ENCODE peak calls at places on chromosomes 5 and 9, in seven cellular contexts. One of them, this sample, is unnamed.

GRCh38 chr9:82170079-82170662 is 181.6 kb downstream of the SPATA31D1 start:
- DNase-seq in WERI-Rb-1: no peak
- DNase-seq in colonic mucosa: no peak
- DNase-seq in suprapubic skin: no peak
- DNase-seq in upper lobe of left lung: no peak
- DNase-seq in cardiac muscle cell: no peak
- DNase-seq in IMR-90: no peak
- DNase-seq in this sample: no peak

GRCh38 chr5:135714126-135714894 is 120.2 kb upstream of the SLC25A48 start:
- DNase-seq in WERI-Rb-1: no peak
- DNase-seq in colonic mucosa: no peak
- DNase-seq in suprapubic skin: peak; percentile 59
- DNase-seq in upper lobe of left lung: no peak
- DNase-seq in cardiac muscle cell: peak; percentile 61
- DNase-seq in IMR-90: no peak
- DNase-seq in this sample: peak; percentile 32

GRCh38 chr9:114954986-114955623 is 24.7 kb upstream of the TNFSF8 start:
- DNase-seq in WERI-Rb-1: no peak
- DNase-seq in colonic mucosa: no peak
- DNase-seq in suprapubic skin: no peak
- DNase-seq in upper lobe of left lung: no peak
- DNase-seq in cardiac muscle cell: no peak
- DNase-seq in IMR-90: no peak
- DNase-seq in this sample: no peak

GRCh38 chr5:5014836-5015235 is 125.3 kb upstream of the ADAMTS16 start:
- DNase-seq in WERI-Rb-1: no peak
- DNase-seq in colonic mucosa: no peak
- DNase-seq in suprapubic skin: no peak
- DNase-seq in upper lobe of left lung: no peak
- DNase-seq in cardiac muscle cell: no peak
- DNase-seq in IMR-90: no peak
- DNase-seq in this sample: peak; percentile 95

GRCh38 chr9:1604942-1605560 is 410.1 kb upstream of the SMARCA2 start:
- DNase-seq in WERI-Rb-1: peak; percentile 8
- DNase-seq in colonic mucosa: no peak
- DNase-seq in suprapubic skin: no peak
- DNase-seq in upper lobe of left lung: no peak
- DNase-seq in cardiac muscle cell: peak; percentile 62
- DNase-seq in IMR-90: no peak
- DNase-seq in this sample: peak; percentile 32

GRCh38 chr9:32705059-32705458 is 69.6 kb upstream of the TAF1L start:
- DNase-seq in WERI-Rb-1: no peak
- DNase-seq in colonic mucosa: no peak
- DNase-seq in suprapubic skin: no peak
- DNase-seq in upper lobe of left lung: no peak
- DNase-seq in cardiac muscle cell: no peak
- DNase-seq in IMR-90: peak; percentile 38
- DNase-seq in this sample: peak; percentile 87

GRCh38 chr5:169071-169727 is 22.1 kb upstream of the LRRC14B start:
- DNase-seq in WERI-Rb-1: peak; percentile 6
- DNase-seq in colonic mucosa: no peak
- DNase-seq in suprapubic skin: peak; percentile 78
- DNase-seq in upper lobe of left lung: peak; percentile 91
- DNase-seq in cardiac muscle cell: peak; percentile 94
- DNase-seq in IMR-90: peak; percentile 83
- DNase-seq in this sample: peak; percentile 84

GRCh38 chr9:65409471-65409980 is 124.5 kb upstream of the FOXD4L5 start:
- DNase-seq in WERI-Rb-1: no peak
- DNase-seq in colonic mucosa: no peak
- DNase-seq in suprapubic skin: no peak
- DNase-seq in upper lobe of left lung: no peak
- DNase-seq in cardiac muscle cell: no peak
- DNase-seq in IMR-90: no peak
- DNase-seq in this sample: no peak

GRCh38 chr5:122896598-122897282 is 51.3 kb downstream of the SNX24 start:
- DNase-seq in WERI-Rb-1: no peak
- DNase-seq in colonic mucosa: no peak
- DNase-seq in suprapubic skin: no peak
- DNase-seq in upper lobe of left lung: no peak
- DNase-seq in cardiac muscle cell: peak; percentile 60
- DNase-seq in IMR-90: peak; percentile 85
- DNase-seq in this sample: peak; percentile 87

GRCh38 chr5:181173420-181174342 is 26.3 kb downstream of the OR2V2 start:
- DNase-seq in WERI-Rb-1: no peak
- DNase-seq in colonic mucosa: peak; percentile 60
- DNase-seq in suprapubic skin: no peak
- DNase-seq in upper lobe of left lung: no peak
- DNase-seq in cardiac muscle cell: peak; percentile 35
- DNase-seq in IMR-90: peak; percentile 79
- DNase-seq in this sample: peak; percentile 80

GRCh38 chr5:1445895-1446601 is 808 bp upstream of the SLC6A3 start:
- DNase-seq in WERI-Rb-1: no peak
- DNase-seq in colonic mucosa: no peak
- DNase-seq in suprapubic skin: no peak
- DNase-seq in upper lobe of left lung: peak; percentile 69
- DNase-seq in cardiac muscle cell: no peak
- DNase-seq in IMR-90: no peak
- DNase-seq in this sample: no peak

GRCh38 chr9:91711755-91712591 is 238.1 kb downstream of the ROR2 start:
- DNase-seq in WERI-Rb-1: no peak
- DNase-seq in colonic mucosa: no peak
- DNase-seq in suprapubic skin: peak; percentile 35
- DNase-seq in upper lobe of left lung: no peak
- DNase-seq in cardiac muscle cell: peak; percentile 43
- DNase-seq in IMR-90: peak; percentile 37
- DNase-seq in this sample: no peak

GRCh38 chr5:173477320-173478055 is 139.0 kb downstream of the BOD1 start:
- DNase-seq in WERI-Rb-1: no peak
- DNase-seq in colonic mucosa: no peak
- DNase-seq in suprapubic skin: no peak
- DNase-seq in upper lobe of left lung: peak; percentile 46
- DNase-seq in cardiac muscle cell: peak; percentile 52
- DNase-seq in IMR-90: peak; percentile 93
- DNase-seq in this sample: peak; percentile 74

GRCh38 chr5:83418659-83419321 is 52.8 kb upstream of the VCAN start:
- DNase-seq in WERI-Rb-1: no peak
- DNase-seq in colonic mucosa: no peak
- DNase-seq in suprapubic skin: no peak
- DNase-seq in upper lobe of left lung: no peak
- DNase-seq in cardiac muscle cell: no peak
- DNase-seq in IMR-90: no peak
- DNase-seq in this sample: no peak

GRCh38 chr9:79395691-79396558 is 175.8 kb upstream of the TLE4 start:
- DNase-seq in WERI-Rb-1: no peak
- DNase-seq in colonic mucosa: no peak
- DNase-seq in suprapubic skin: no peak
- DNase-seq in upper lobe of left lung: no peak
- DNase-seq in cardiac muscle cell: no peak
- DNase-seq in IMR-90: no peak
- DNase-seq in this sample: peak; percentile 11

GRCh38 chr5:73928486-73928885 is 302.5 kb downstream of the ARHGEF28 start:
- DNase-seq in WERI-Rb-1: no peak
- DNase-seq in colonic mucosa: no peak
- DNase-seq in suprapubic skin: no peak
- DNase-seq in upper lobe of left lung: no peak
- DNase-seq in cardiac muscle cell: no peak
- DNase-seq in IMR-90: no peak
- DNase-seq in this sample: peak; percentile 28

DNA sequence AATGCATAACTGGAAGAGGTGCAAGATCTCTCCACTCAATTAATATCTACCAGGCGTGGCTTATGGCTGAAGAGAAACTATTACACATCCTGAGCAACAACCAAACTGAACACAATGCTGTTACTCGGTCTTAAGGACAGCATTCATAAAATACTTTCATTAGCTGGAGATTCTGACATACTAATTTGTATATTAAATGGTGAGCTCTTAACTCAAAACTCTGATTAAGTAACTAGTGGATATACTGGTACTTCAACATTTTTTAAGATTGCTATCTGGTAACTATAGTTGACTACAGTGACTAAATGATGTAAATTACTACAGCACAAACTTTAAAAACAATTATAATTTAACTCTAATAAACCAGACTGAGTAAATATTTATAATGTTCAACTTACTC is 15.8 kb downstream of the ZDHHC21 start:
- DNase-seq in WERI-Rb-1: no peak
- DNase-seq in colonic mucosa: no peak
- DNase-seq in suprapubic skin: no peak
- DNase-seq in upper lobe of left lung: no peak
- DNase-seq in cardiac muscle cell: no peak
- DNase-seq in IMR-90: no peak
- DNase-seq in this sample: no peak
- TF ChIP-seq CTCF in WERI-Rb-1: no peak
- TF ChIP-seq CTCF in colonic mucosa: no peak
- TF ChIP-seq CTCF in suprapubic skin: no peak
- TF ChIP-seq CTCF in upper lobe of left lung: no peak
- TF ChIP-seq CTCF in cardiac muscle cell: no peak
- TF ChIP-seq CTCF in IMR-90: no peak
- TF ChIP-seq CTCF in this sample: no peak

GRCh38 chr5:10315181-10315580 is 7.5 kb upstream of the CMBL start:
- DNase-seq in WERI-Rb-1: no peak
- DNase-seq in colonic mucosa: no peak
- DNase-seq in suprapubic skin: no peak
- DNase-seq in upper lobe of left lung: no peak
- DNase-seq in cardiac muscle cell: no peak
- DNase-seq in IMR-90: no peak
- DNase-seq in this sample: no peak
- TF ChIP-seq CTCF in WERI-Rb-1: no peak
- TF ChIP-seq CTCF in colonic mucosa: no peak
- TF ChIP-seq CTCF in suprapubic skin: no peak
- TF ChIP-seq CTCF in upper lobe of left lung: no peak
- TF ChIP-seq CTCF in cardiac muscle cell: no peak
- TF ChIP-seq CTCF in IMR-90: no peak
- TF ChIP-seq CTCF in this sample: no peak

GRCh38 chr9:89430995-89431394 is 66.9 kb downstream of the SEMA4D start:
- DNase-seq in WERI-Rb-1: no peak
- DNase-seq in colonic mucosa: peak; percentile 81
- DNase-seq in suprapubic skin: no peak
- DNase-seq in upper lobe of left lung: no peak
- DNase-seq in cardiac muscle cell: no peak
- DNase-seq in IMR-90: no peak
- DNase-seq in this sample: no peak

GRCh38 chr9:89427621-89428221 is 70.2 kb downstream of the SEMA4D start:
- DNase-seq in WERI-Rb-1: no peak
- DNase-seq in colonic mucosa: no peak
- DNase-seq in suprapubic skin: no peak
- DNase-seq in upper lobe of left lung: no peak
- DNase-seq in cardiac muscle cell: no peak
- DNase-seq in IMR-90: peak; percentile 49
- DNase-seq in this sample: no peak

GRCh38 chr9:89426389-89426961 is 71.4 kb downstream of the SEMA4D start:
- DNase-seq in WERI-Rb-1: no peak
- DNase-seq in colonic mucosa: no peak
- DNase-seq in suprapubic skin: no peak
- DNase-seq in upper lobe of left lung: no peak
- DNase-seq in cardiac muscle cell: no peak
- DNase-seq in IMR-90: no peak
- DNase-seq in this sample: no peak

GRCh38 chr9:89428222-89428761 is 69.6 kb downstream of the SEMA4D start:
- DNase-seq in WERI-Rb-1: no peak
- DNase-seq in colonic mucosa: no peak
- DNase-seq in suprapubic skin: no peak
- DNase-seq in upper lobe of left lung: no peak
- DNase-seq in cardiac muscle cell: no peak
- DNase-seq in IMR-90: no peak
- DNase-seq in this sample: no peak

GRCh38 chr9:89428901-89429890 is 68.7 kb downstream of the SEMA4D start:
- DNase-seq in WERI-Rb-1: no peak
- DNase-seq in colonic mucosa: no peak
- DNase-seq in suprapubic skin: no peak
- DNase-seq in upper lobe of left lung: no peak
- DNase-seq in cardiac muscle cell: no peak
- DNase-seq in IMR-90: no peak
- DNase-seq in this sample: no peak
- TF ChIP-seq CTCF in WERI-Rb-1: peak; percentile 39
- TF ChIP-seq CTCF in colonic mucosa: no peak
- TF ChIP-seq CTCF in suprapubic skin: peak; percentile 3
- TF ChIP-seq CTCF in upper lobe of left lung: peak; percentile 19
- TF ChIP-seq CTCF in cardiac muscle cell: peak; percentile 26
- TF ChIP-seq CTCF in IMR-90: peak; percentile 12
- TF ChIP-seq CTCF in this sample: no peak

GRCh38 chr9:90547896-90548295 is 94.7 kb downstream of the DIRAS2 start:
- DNase-seq in WERI-Rb-1: no peak
- DNase-seq in colonic mucosa: no peak
- DNase-seq in suprapubic skin: no peak
- DNase-seq in upper lobe of left lung: no peak
- DNase-seq in cardiac muscle cell: no peak
- DNase-seq in IMR-90: no peak
- DNase-seq in this sample: no peak
- TF ChIP-seq CTCF in WERI-Rb-1: peak; percentile 51
- TF ChIP-seq CTCF in colonic mucosa: no peak
- TF ChIP-seq CTCF in suprapubic skin: no peak
- TF ChIP-seq CTCF in upper lobe of left lung: no peak
- TF ChIP-seq CTCF in cardiac muscle cell: peak; percentile 6
- TF ChIP-seq CTCF in IMR-90: no peak
- TF ChIP-seq CTCF in this sample: no peak

GRCh38 chr5:112253478-112254250 is 165.4 kb downstream of the EPB41L4A start:
- DNase-seq in WERI-Rb-1: no peak
- DNase-seq in colonic mucosa: no peak
- DNase-seq in suprapubic skin: no peak
- DNase-seq in upper lobe of left lung: no peak
- DNase-seq in cardiac muscle cell: peak; percentile 86
- DNase-seq in IMR-90: no peak
- DNase-seq in this sample: no peak

GRCh38 chr5:112250551-112250950 is 168.5 kb downstream of the EPB41L4A start:
- DNase-seq in WERI-Rb-1: no peak
- DNase-seq in colonic mucosa: no peak
- DNase-seq in suprapubic skin: no peak
- DNase-seq in upper lobe of left lung: no peak
- DNase-seq in cardiac muscle cell: no peak
- DNase-seq in IMR-90: no peak
- DNase-seq in this sample: no peak

GRCh38 chr5:112247930-112248329 is 171.1 kb downstream of the EPB41L4A start:
- DNase-seq in WERI-Rb-1: no peak
- DNase-seq in colonic mucosa: no peak
- DNase-seq in suprapubic skin: no peak
- DNase-seq in upper lobe of left lung: no peak
- DNase-seq in cardiac muscle cell: no peak
- DNase-seq in IMR-90: no peak
- DNase-seq in this sample: no peak

GRCh38 chr5:112245616-112246015 is 173.5 kb downstream of the EPB41L4A start:
- DNase-seq in WERI-Rb-1: no peak
- DNase-seq in colonic mucosa: no peak
- DNase-seq in suprapubic skin: no peak
- DNase-seq in upper lobe of left lung: no peak
- DNase-seq in cardiac muscle cell: no peak
- DNase-seq in IMR-90: no peak
- DNase-seq in this sample: no peak

DNA sequence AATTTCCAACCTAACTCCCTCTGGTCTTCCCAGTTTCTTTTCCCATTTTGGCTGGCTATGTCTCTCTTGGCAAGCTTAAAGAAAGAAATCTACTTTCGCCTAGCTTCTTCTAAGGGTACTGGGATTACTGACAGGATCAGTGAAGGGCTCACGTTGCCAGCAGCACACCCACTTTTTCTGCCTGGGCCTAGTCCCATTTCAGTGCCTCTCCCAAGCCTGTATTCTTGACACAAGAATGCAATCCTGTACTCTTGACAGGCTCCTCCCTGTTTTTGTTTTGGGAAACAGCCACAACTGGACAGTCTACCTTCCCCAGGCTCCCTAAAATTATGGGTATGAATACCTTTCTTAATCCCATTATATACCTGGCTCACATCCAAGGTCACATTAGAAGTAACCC is 170.4 kb downstream of the EPB41L4A start:
- DNase-seq in WERI-Rb-1: no peak
- DNase-seq in colonic mucosa: no peak
- DNase-seq in suprapubic skin: no peak
- DNase-seq in upper lobe of left lung: no peak
- DNase-seq in cardiac muscle cell: no peak
- DNase-seq in IMR-90: no peak
- DNase-seq in this sample: no peak
- TF ChIP-seq CTCF in WERI-Rb-1: no peak
- TF ChIP-seq CTCF in colonic mucosa: no peak
- TF ChIP-seq CTCF in suprapubic skin: no peak
- TF ChIP-seq CTCF in upper lobe of left lung: no peak
- TF ChIP-seq CTCF in cardiac muscle cell: no peak
- TF ChIP-seq CTCF in IMR-90: no peak
- TF ChIP-seq CTCF in this sample: no peak

This sample was measured in fibroblast of lung.